ENCODE peak calls at places on chromosome 3, in seven cellular contexts. K is HepG2, X is SK-N-SH, H is H1, W is HCT116, R is K562, Q is GM12878. U is an unnamed sample.
A peak's percentile ranks its signal among the peaks of the same experiment; 100 is the strongest.

GRCh38 chr3:50807266-50807665 is 132.5 kb downstream of the DOCK3 start:
- DNase-seq in R (no peak), W (no peak), Q (no peak), X (no peak), H (no peak), K (no peak), U (no peak)

GRCh38 chr3:96370637-96371036 is 443.8 kb upstream of the EPHA6 start:
- DNase-seq in Q (no peak), H (no peak), W (no peak), X (no peak), K (no peak), R (no peak), U (no peak)

GRCh38 chr3:52122491-52122890 is 31.7 kb downstream of the POC1A start:
- DNase-seq in W (no peak), X (no peak), R (no peak), Q (no peak), H (no peak), K (no peak), U (no peak)

GRCh38 chr3:11185144-11185543 is 30.9 kb downstream of the HRH1 start:
- DNase-seq in W (no peak), Q (no peak), H (no peak), K (no peak), R (no peak), X (no peak), U (no peak)

GRCh38 chr3:160150525-160150924 is 74.7 kb upstream of the C3orf80 start:
- DNase-seq in R (no peak), H (no peak), Q (no peak), K (no peak), X (no peak), W (no peak), U (no peak)

GRCh38 chr3:128367726-128368125 is 99.0 kb downstream of the DNAJB8 start:
- DNase-seq in Q (no peak), R (no peak), H (no peak), W (no peak), K (no peak), X (no peak), U (no peak)

GRCh38 chr3:101070260-101071121 is 77.3 kb upstream of the ABI3BP start:
- DNase-seq in Q (peak; percentile 7), H (peak; percentile 75), W (peak; percentile 57), R (peak; percentile 36), K (peak; percentile 31), X (peak; percentile 17), U (peak; percentile 89)

GRCh38 chr3:150146891-150147761 is 176.4 kb upstream of the PFN2 start:
- DNase-seq in K (no peak), X (no peak), W (no peak), H (no peak), R (no peak), Q (no peak), U (no peak)

GRCh38 chr3:143831998-143832397 is 16.3 kb downstream of the SLC9A9 start:
- DNase-seq in W (no peak), K (no peak), H (no peak), R (no peak), X (no peak), Q (no peak), U (no peak)

GRCh38 chr3:108983051-108983450 is 29.4 kb upstream of the GUCA1C start:
- DNase-seq in Q (no peak), X (no peak), W (no peak), K (no peak), R (no peak), H (no peak), U (no peak)

GRCh38 chr3:159669753-159670152 is 318.9 kb upstream of the IL12A start:
- DNase-seq in X (peak; percentile 18), K (no peak), W (no peak), Q (no peak), H (no peak), R (no peak), U (no peak)

GRCh38 chr3:142628806-142629205 is 32.6 kb downstream of the PLS1 start:
- DNase-seq in H (no peak), K (no peak), X (no peak), R (no peak), Q (peak; percentile 15), W (no peak), U (no peak)

GRCh38 chr3:127426444-127427168 is 138.8 kb upstream of the PRR20G start:
- DNase-seq in X (no peak), K (no peak), H (no peak), W (no peak), Q (no peak), R (no peak), U (no peak)

GRCh38 chr3:78641703-78642102 is 1126.1 kb downstream of the ROBO1 start:
- DNase-seq in H (no peak), X (no peak), W (no peak), Q (no peak), R (no peak), K (no peak), U (no peak)

GRCh38 chr3:65948833-65949573 is 89.7 kb downstream of the MAGI1 start:
- DNase-seq in H (no peak), K (no peak), Q (no peak), W (no peak), X (no peak), R (no peak), U (no peak)

GRCh38 chr3:171351676-171352075 is 108.5 kb downstream of the TNIK start:
- DNase-seq in Q (no peak), R (no peak), H (no peak), X (no peak), W (peak; percentile 77), K (no peak), U (no peak)

GRCh38 chr3:5080779-5081550 is 41.1 kb upstream of the ARL8B start:
- DNase-seq in Q (no peak), H (no peak), X (no peak), W (no peak), K (no peak), R (no peak), U (no peak)

GRCh38 chr3:156617145-156617544 is 57.2 kb upstream of the TIPARP start:
- DNase-seq in H (no peak), X (no peak), K (no peak), R (no peak), Q (no peak), W (no peak), U (no peak)

GRCh38 chr3:2961576-2961975 is 148.6 kb downstream of the IL5RA start:
- DNase-seq in H (no peak), R (no peak), K (no peak), W (no peak), Q (no peak), X (no peak), U (no peak)

GRCh38 chr3:145243875-145244274 is 917.1 kb downstream of the PLOD2 start:
- DNase-seq in K (no peak), R (no peak), W (no peak), X (no peak), H (no peak), Q (no peak), U (no peak)

GRCh38 chr3:13171704-13172643 is 98.7 kb upstream of the IQSEC1 start:
- DNase-seq in W (no peak), K (no peak), R (no peak), Q (no peak), H (no peak), X (no peak), U (no peak)

GRCh38 chr3:135994708-135995335 is 29.3 kb downstream of the PPP2R3A start:
- DNase-seq in X (peak; percentile 24), H (no peak), W (no peak), K (no peak), R (peak; percentile 6), Q (no peak), U (no peak)

GRCh38 chr3:182309120-182309519 is 484.2 kb upstream of the ATP11B start:
- DNase-seq in R (no peak), X (no peak), H (no peak), Q (no peak), K (peak; percentile 2), W (no peak), U (no peak)

GRCh38 chr3:8532251-8532831 is 30.7 kb downstream of the LMCD1 start:
- DNase-seq in X (no peak), W (no peak), R (no peak), H (no peak), K (no peak), Q (no peak), U (no peak)

GRCh38 chr3:14147617-14148016 is 22.8 kb downstream of the TMEM43 start:
- DNase-seq in H (no peak), Q (no peak), X (no peak), W (no peak), R (no peak), K (no peak), U (no peak)

GRCh38 chr3:39850707-39851014 is 41.3 kb downstream of the MYRIP start:
- DNase-seq in H (no peak), X (no peak), R (no peak), K (no peak), Q (no peak), W (no peak), U (no peak)

GRCh38 chr3:61793056-61793455 is 231.7 kb downstream of the PTPRG start:
- DNase-seq in K (no peak), W (no peak), Q (no peak), H (no peak), X (no peak), R (no peak), U (no peak)

GRCh38 chr3:131356006-131356405 is 25.6 kb upstream of the NUDT16 start:
- DNase-seq in H (no peak), R (no peak), Q (no peak), X (no peak), W (no peak), K (no peak), U (no peak)

GRCh38 chr3:171311784-171312183 is 148.4 kb downstream of the TNIK start:
- DNase-seq in Q (no peak), W (no peak), H (no peak), K (no peak), R (no peak), X (no peak), U (no peak)

GRCh38 chr3:69761896-69762789 is 22.9 kb downstream of the MITF start:
- DNase-seq in W (no peak), K (no peak), H (no peak), R (no peak), Q (no peak), X (no peak), U (no peak)
- TF ChIP-seq JUND in W (no peak), K (no peak), H (no peak), R (no peak), Q (no peak), X (peak; percentile 59), U (no peak)

DNA sequence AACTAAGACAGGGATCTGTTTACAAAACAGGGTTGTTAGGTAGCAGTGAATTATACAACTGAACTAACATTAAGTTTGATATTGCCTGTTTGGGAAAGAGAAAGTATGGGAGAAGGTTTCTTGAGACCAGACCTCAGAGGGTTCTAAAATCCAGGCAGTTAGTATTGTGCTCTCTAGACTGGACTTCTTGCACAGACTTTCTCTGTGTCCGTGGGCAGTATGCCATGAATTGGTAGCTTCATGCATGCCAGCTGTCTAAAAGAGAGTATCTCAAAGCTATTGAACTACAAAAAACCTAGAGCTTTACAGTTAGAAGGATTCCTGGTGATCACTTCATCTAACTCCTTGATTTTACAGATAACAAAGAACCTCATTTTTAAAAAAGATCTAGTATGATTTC is 12.5 kb downstream of the SAMD7 start:
- DNase-seq in W (no peak), H (no peak), Q (no peak), X (no peak), R (no peak), K (no peak), U (no peak)
- TF ChIP-seq JUND in W (no peak), H (no peak), Q (no peak), X (no peak), R (no peak), K (no peak), U (no peak)

GRCh38 chr3:73100734-73101550 is 39.5 kb downstream of the EBLN2 start:
- DNase-seq in W (peak; percentile 57), Q (peak; percentile 23), R (peak; percentile 82), H (peak; percentile 74), X (peak; percentile 90), K (peak; percentile 75), U (peak; percentile 70)
- TF ChIP-seq JUND in W (no peak), Q (no peak), R (no peak), H (no peak), X (no peak), K (no peak), U (no peak)

GRCh38 chr3:125556314-125556713 is 36.3 kb upstream of the SNX4 start:
- DNase-seq in Q (no peak), K (no peak), H (no peak), R (no peak), W (no peak), X (no peak), U (no peak)
- TF ChIP-seq JUND in Q (no peak), K (no peak), H (no peak), R (no peak), W (no peak), X (no peak), U (no peak)

U was measured in T47D.